ENCODE peak calls at places on chromosomes 6 and 20, in eight cellular contexts. One of them, this sample, is unnamed.

GRCh38 chr6:114445846-114446245 is 103.0 kb upstream of the HS3ST5 start:
- DNase-seq in psoas muscle: no peak
- DNase-seq in AG04449: no peak
- DNase-seq in AG08396: no peak
- DNase-seq in thoracic aorta: no peak
- DNase-seq in fibroblast of mammary gland: no peak
- DNase-seq in GDM1: no peak
- DNase-seq in activated gamma-delta T cell: no peak
- DNase-seq in this sample: no peak

GRCh38 chr6:24197892-24198291 is 71.9 kb downstream of the NRSN1 start:
- DNase-seq in psoas muscle: no peak
- DNase-seq in fibroblast of mammary gland: no peak
- DNase-seq in AG04449: no peak
- DNase-seq in GDM1: no peak
- DNase-seq in thoracic aorta: no peak
- DNase-seq in AG08396: no peak
- DNase-seq in activated gamma-delta T cell: no peak
- DNase-seq in this sample: no peak

GRCh38 chr20:41058007-41058673 is 29.5 kb downstream of the TOP1 start:
- DNase-seq in fibroblast of mammary gland: peak
- DNase-seq in GDM1: no peak
- DNase-seq in psoas muscle: no peak
- DNase-seq in AG04449: peak
- DNase-seq in AG08396: peak
- DNase-seq in thoracic aorta: peak
- DNase-seq in activated gamma-delta T cell: no peak
- DNase-seq in this sample: peak

GRCh38 chr6:100121854-100122609 is 128.0 kb upstream of the MCHR2 start:
- DNase-seq in AG08396: no peak
- DNase-seq in fibroblast of mammary gland: peak
- DNase-seq in AG04449: no peak
- DNase-seq in psoas muscle: no peak
- DNase-seq in GDM1: no peak
- DNase-seq in thoracic aorta: no peak
- DNase-seq in activated gamma-delta T cell: no peak
- DNase-seq in this sample: peak

GRCh38 chr20:23637282-23638221 is at the start of gene CST3:
- DNase-seq in AG04449: peak
- DNase-seq in fibroblast of mammary gland: peak
- DNase-seq in thoracic aorta: peak
- DNase-seq in psoas muscle: peak
- DNase-seq in activated gamma-delta T cell: no peak
- DNase-seq in AG08396: peak
- DNase-seq in GDM1: peak
- DNase-seq in this sample: peak

GRCh38 chr6:17505062-17505476 is 95.0 kb upstream of the FAM8A1 start:
- DNase-seq in GDM1: no peak
- DNase-seq in activated gamma-delta T cell: no peak
- DNase-seq in psoas muscle: no peak
- DNase-seq in fibroblast of mammary gland: peak
- DNase-seq in AG08396: no peak
- DNase-seq in thoracic aorta: no peak
- DNase-seq in AG04449: no peak
- DNase-seq in this sample: peak

GRCh38 chr6:17580518-17581048 is 19.5 kb upstream of the FAM8A1 start:
- DNase-seq in psoas muscle: peak
- DNase-seq in fibroblast of mammary gland: peak
- DNase-seq in AG04449: no peak
- DNase-seq in activated gamma-delta T cell: peak
- DNase-seq in AG08396: peak
- DNase-seq in GDM1: no peak
- DNase-seq in thoracic aorta: no peak
- DNase-seq in this sample: peak

GRCh38 chr20:3248167-3248992 is 9.4 kb upstream of the SLC4A11 start:
- DNase-seq in AG04449: no peak
- DNase-seq in psoas muscle: peak
- DNase-seq in AG08396: no peak
- DNase-seq in activated gamma-delta T cell: no peak
- DNase-seq in fibroblast of mammary gland: peak
- DNase-seq in thoracic aorta: no peak
- DNase-seq in GDM1: no peak
- DNase-seq in this sample: peak

GRCh38 chr6:28407401-28407800 is 7.9 kb upstream of the ZSCAN12 start:
- DNase-seq in psoas muscle: no peak
- DNase-seq in GDM1: no peak
- DNase-seq in thoracic aorta: no peak
- DNase-seq in AG08396: no peak
- DNase-seq in fibroblast of mammary gland: no peak
- DNase-seq in activated gamma-delta T cell: no peak
- DNase-seq in AG04449: no peak
- DNase-seq in this sample: no peak

GRCh38 chr6:1001655-1002349 is 308.9 kb upstream of the EXOC2 start:
- DNase-seq in AG04449: no peak
- DNase-seq in activated gamma-delta T cell: no peak
- DNase-seq in AG08396: peak
- DNase-seq in thoracic aorta: no peak
- DNase-seq in GDM1: no peak
- DNase-seq in fibroblast of mammary gland: no peak
- DNase-seq in psoas muscle: no peak
- DNase-seq in this sample: peak

This sample was measured in AG20443.